ENCODE peak calls at places on chromosomes 5 and 9, in six cellular contexts. R is neural progenitor cell, C is GM23248, Y is PC-3, V is GM23338, S is MM.1S. J is an unnamed sample.
A peak's percentile ranks its signal among the peaks of the same experiment; 100 is the strongest.

GRCh38 chr9:136578915-136579637 is 33.2 kb upstream of the NOTCH1 start:
- DNase-seq in R (no peak), C (peak; percentile 26), Y (peak; percentile 11), V (no peak), S (no peak), J (peak; percentile 34)

GRCh38 chr9:98795970-98796363 is 388 bp downstream of the ANKS6 start:
- DNase-seq in R (peak; percentile 55), C (peak; percentile 53), Y (no peak), V (peak; percentile 60), S (peak; percentile 23), J (no peak)

GRCh38 chr5:16617272-16617973 is 626 bp upstream of the RETREG1 start:
- DNase-seq in R (peak; percentile 42), C (no peak), Y (no peak), V (peak; percentile 51), S (no peak), J (no peak)

GRCh38 chr5:123582570-123583293 is 70.8 kb downstream of the CSNK1G3 start:
- DNase-seq in R (peak; percentile 8), C (no peak), Y (peak; percentile 4), V (peak; percentile 48), S (no peak), J (no peak)

GRCh38 chr9:136273244-136273865 is 27.7 kb upstream of the QSOX2 start:
- DNase-seq in R (no peak), C (no peak), Y (no peak), V (no peak), S (no peak), J (no peak)

GRCh38 chr9:3746296-3747275 is 220.8 kb upstream of the RFX3 start:
- DNase-seq in R (no peak), C (peak; percentile 96), Y (peak; percentile 91), V (no peak), S (no peak), J (peak; percentile 88)

GRCh38 chr9:114238919-114239879 is 83.7 kb upstream of the ORM1 start:
- DNase-seq in R (peak; percentile 72), C (peak; percentile 20), Y (no peak), V (peak; percentile 64), S (no peak), J (no peak)

GRCh38 chr5:67526793-67527192 is 330.2 kb upstream of the CD180 start:
- DNase-seq in R (no peak), C (no peak), Y (no peak), V (no peak), S (no peak), J (no peak)

GRCh38 chr9:87664153-87665060 is 61.5 kb upstream of the CTSL start:
- DNase-seq in R (no peak), C (no peak), Y (no peak), V (no peak), S (no peak), J (no peak)

GRCh38 chr9:112867275-112867991 is 23.2 kb downstream of the SLC46A2 start:
- DNase-seq in R (peak; percentile 14), C (peak; percentile 88), Y (peak; percentile 92), V (peak; percentile 63), S (no peak), J (peak; percentile 82)

GRCh38 chr5:116479776-116480675 is 94.6 kb downstream of the SEMA6A start:
- DNase-seq in R (no peak), C (no peak), Y (no peak), V (no peak), S (no peak), J (no peak)

GRCh38 chr9:125418404-125418803 is 156.8 kb downstream of the GAPVD1 start:
- DNase-seq in R (no peak), C (no peak), Y (no peak), V (no peak), S (no peak), J (no peak)

GRCh38 chr5:153618857-153619256 is 128.4 kb downstream of the GRIA1 start:
- DNase-seq in R (no peak), C (peak; percentile 45), Y (no peak), V (no peak), S (no peak), J (no peak)

GRCh38 chr5:165981721-165982120 is 2309.7 kb upstream of the WWC1 start:
- DNase-seq in R (no peak), C (no peak), Y (no peak), V (no peak), S (no peak), J (no peak)

GRCh38 chr5:176912115-176912514 is 13.0 kb upstream of the HK3 start:
- DNase-seq in R (no peak), C (no peak), Y (no peak), V (no peak), S (no peak), J (no peak)

GRCh38 chr5:168314735-168315411 is 23.4 kb downstream of the WWC1 start:
- DNase-seq in R (no peak), C (peak; percentile 94), Y (peak; percentile 95), V (peak; percentile 59), S (no peak), J (peak; percentile 95)

GRCh38 chr9:70257991-70258691 is 637 bp upstream of the SMC5 start:
- DNase-seq in R (peak; percentile 65), C (peak; percentile 68), Y (no peak), V (peak; percentile 70), S (no peak), J (peak; percentile 64)

GRCh38 chr5:163566678-163567077 is 61.3 kb downstream of the MAT2B start:
- DNase-seq in R (no peak), C (no peak), Y (no peak), V (no peak), S (no peak), J (no peak)
- TF ChIP-seq EZH2 in R (no peak), C (no peak), Y (no peak), V (no peak), S (no peak), J (no peak)

GRCh38 chr5:61394793-61395192 is 62.7 kb downstream of the ZSWIM6 start:
- DNase-seq in R (no peak), C (no peak), Y (no peak), V (no peak), S (no peak), J (no peak)
- H3K79me2 ChIP-seq in R (peaks cover 98% of the 10 kb centered on the region), C (peaks cover 100% of the 10 kb centered on the region), Y (peaks cover 77% of the 10 kb centered on the region), V (peaks cover 23% of the 10 kb centered on the region), S (peaks cover 21% of the 10 kb centered on the region), J (peaks cover 51% of the 10 kb centered on the region)

GRCh38 chr5:139383275-139383992 is at the start of gene SLC23A1:
- DNase-seq in R (no peak), C (peak; percentile 47), Y (no peak), V (no peak), S (no peak), J (peak; percentile 53)

GRCh38 chr5:139385061-139385889 is 2.2 kb upstream of the SLC23A1 start:
- DNase-seq in R (no peak), C (peak; percentile 57), Y (no peak), V (no peak), S (peak; percentile 78), J (peak; percentile 47)

GRCh38 chr5:139382781-139383180 is 316 bp downstream of the SLC23A1 start:
- DNase-seq in R (no peak), C (no peak), Y (no peak), V (no peak), S (no peak), J (no peak)

GRCh38 chr5:139384591-139385051 is 1.5 kb upstream of the SLC23A1 start:
- DNase-seq in R (no peak), C (no peak), Y (no peak), V (no peak), S (no peak), J (no peak)

GRCh38 chr5:139383993-139384590 is 995 bp upstream of the SLC23A1 start:
- DNase-seq in R (no peak), C (no peak), Y (no peak), V (no peak), S (no peak), J (no peak)
- H3F3A ChIP-seq in R (no peaks in the 10 kb centered on the region), C (peaks cover 6% of the 10 kb centered on the region), Y (no peaks in the 10 kb centered on the region), V (no peaks in the 10 kb centered on the region), S (peaks cover 64% of the 10 kb centered on the region), J (peaks cover 30% of the 10 kb centered on the region)

GRCh38 chr5:51382759-51383493 is at the start of gene ISL1:
- DNase-seq in R (peak; percentile 97), C (peak; percentile 74), Y (peak; percentile 87), V (peak; percentile 94), S (no peak), J (no peak)
- TF ChIP-seq EZH2 in R (no peak), C (no peak), Y (no peak), V (no peak), S (no peak), J (no peak)